ENCODE peak calls at places on chromosomes 3 and 15, in ten cellular contexts. R is psoas muscle, U is colonic mucosa, Y is upper lobe of right lung, V is lung, M is IMR-90, W is dorsolateral prefrontal cortex, D is Peyer's patch, T is HepG2, G is GM06990. X is an unnamed sample.

GRCh38 chr3:195860456-195860855 is 47.9 kb downstream of the TNK2 start:
- DNase-seq in R (no peak), U (no peak), Y (no peak), V (no peak), M (no peak), W (no peak), D (no peak), T (no peak), G (no peak), X (no peak)

GRCh38 chr15:85571780-85572179 is 191.4 kb downstream of the AKAP13 start:
- DNase-seq in R (no peak), U (no peak), Y (no peak), V (no peak), M (no peak), W (no peak), D (no peak), T (no peak), G (no peak), X (no peak)

GRCh38 chr15:82312611-82313349 is 36.5 kb downstream of the GOLGA6L10 start:
- DNase-seq in R (no peak), U (no peak), Y (peak), V (no peak), M (peak), W (peak), D (no peak), T (no peak), G (no peak), X (no peak)

GRCh38 chr3:42906085-42906904 is at the start of gene ZNF662:
- DNase-seq in R (peak), U (peak), Y (peak), V (peak), M (no peak), W (peak), D (no peak), T (no peak), G (no peak), X (no peak)

GRCh38 chr3:42803800-42804112 is 534 bp downstream of the HIGD1A start:
- DNase-seq in R (no peak), U (peak), Y (peak), V (no peak), M (no peak), W (no peak), D (peak), T (peak), G (no peak), X (peak)

GRCh38 chr15:48702569-48703239 is 57.2 kb upstream of the FBN1 start:
- DNase-seq in R (no peak), U (no peak), Y (no peak), V (no peak), M (no peak), W (no peak), D (no peak), T (no peak), G (no peak), X (no peak)

GRCh38 chr3:14405120-14405885 is 2.9 kb downstream of the SLC6A6 start:
- DNase-seq in R (no peak), U (no peak), Y (no peak), V (no peak), M (no peak), W (no peak), D (no peak), T (no peak), G (no peak), X (no peak)

GRCh38 chr15:100934166-100934565 is 15.0 kb downstream of the LRRK1 start:
- DNase-seq in R (no peak), U (no peak), Y (no peak), V (no peak), M (no peak), W (no peak), D (no peak), T (no peak), G (no peak), X (no peak)

GRCh38 chr3:66822059-66823009 is 175.8 kb upstream of the KBTBD8 start:
- DNase-seq in R (peak), U (peak), Y (no peak), V (peak), M (peak), W (peak), D (peak), T (peak), G (peak), X (peak)

GRCh38 chr3:150180349-150180748 is 209.7 kb upstream of the PFN2 start:
- DNase-seq in R (no peak), U (no peak), Y (no peak), V (no peak), M (peak), W (no peak), D (no peak), T (peak), G (no peak), X (peak)

GRCh38 chr3:148833223-148833622 is 5.6 kb downstream of the CPB1 start:
- DNase-seq in R (no peak), U (no peak), Y (no peak), V (no peak), M (peak), W (no peak), D (no peak), T (no peak), G (no peak), X (peak)

GRCh38 chr3:170301404-170301803 is 56.1 kb upstream of the SKIL start:
- DNase-seq in R (no peak), U (no peak), Y (no peak), V (no peak), M (peak), W (no peak), D (no peak), T (no peak), G (no peak), X (no peak)

GRCh38 chr3:114417265-114417664 is 123.4 kb downstream of the TIGIT start:
- DNase-seq in R (no peak), U (no peak), Y (no peak), V (no peak), M (no peak), W (no peak), D (no peak), T (no peak), G (no peak), X (no peak)

GRCh38 chr3:163924600-163924999 is 1153.7 kb downstream of the SI start:
- DNase-seq in R (no peak), U (no peak), Y (no peak), V (no peak), M (no peak), W (no peak), D (no peak), T (no peak), G (no peak), X (no peak)

GRCh38 chr3:128083980-128084674 is 31.9 kb downstream of the SEC61A1 start:
- DNase-seq in R (no peak), U (no peak), Y (peak), V (no peak), M (peak), W (no peak), D (no peak), T (no peak), G (no peak), X (no peak)

GRCh38 chr3:43687499-43687811 is 3.3 kb upstream of the ABHD5 start:
- DNase-seq in R (no peak), U (no peak), Y (no peak), V (no peak), M (no peak), W (no peak), D (no peak), T (no peak), G (no peak), X (no peak)

GRCh38 chr3:133997871-133998635 is 31.7 kb downstream of the SLCO2A1 start:
- DNase-seq in R (no peak), U (no peak), Y (no peak), V (no peak), M (no peak), W (no peak), D (no peak), T (no peak), G (no peak), X (no peak)

DNA sequence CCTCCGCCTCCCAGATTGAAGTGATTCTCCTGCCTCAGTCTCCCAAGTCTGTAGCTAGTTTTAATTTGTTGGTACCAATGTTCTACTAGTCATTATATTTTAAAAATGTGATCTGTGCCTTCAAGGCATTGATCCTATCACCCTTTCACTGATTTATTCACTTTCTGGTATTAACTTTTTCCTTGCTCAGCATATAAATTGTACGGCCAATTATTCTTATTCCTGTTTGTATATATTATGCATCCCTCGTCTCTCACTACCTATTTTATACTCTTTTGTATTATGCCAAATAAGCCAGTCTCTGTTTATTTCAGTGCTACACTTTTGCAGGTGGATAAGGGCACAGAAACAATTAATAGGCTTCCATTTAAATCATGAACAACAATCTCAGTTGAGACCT is 620.2 kb upstream of the BCHE start:
- DNase-seq in R (no peak), U (no peak), Y (no peak), V (no peak), M (no peak), W (no peak), D (no peak), T (no peak), G (no peak), X (no peak)
- H3K4me3 ChIP-seq in R (no peak), U (no peak), Y (no peak), V (no peak), M (no peak), W (no peak), D (no peak), T (no peak), G (no peak), X (no peak)

GRCh38 chr3:107921083-107921482 is 169.7 kb downstream of the CD47 start:
- DNase-seq in R (no peak), U (no peak), Y (no peak), V (no peak), M (no peak), W (no peak), D (no peak), T (no peak), G (no peak), X (no peak)

GRCh38 chr3:107919239-107919638 is 171.6 kb downstream of the CD47 start:
- DNase-seq in R (no peak), U (no peak), Y (no peak), V (no peak), M (no peak), W (no peak), D (no peak), T (no peak), G (no peak), X (no peak)

GRCh38 chr3:107916166-107916565 is 174.7 kb downstream of the CD47 start:
- DNase-seq in R (no peak), U (no peak), Y (no peak), V (no peak), M (no peak), W (no peak), D (no peak), T (no peak), G (no peak), X (no peak)

GRCh38 chr3:107920538-107920937 is 170.3 kb downstream of the CD47 start:
- DNase-seq in R (no peak), U (no peak), Y (no peak), V (no peak), M (no peak), W (no peak), D (no peak), T (no peak), G (no peak), X (no peak)
- TF ChIP-seq CTCF in R (no peak), U (no peak), Y (no peak), V (no peak), M (no peak), W (no peak), D (no peak), T (no peak), G (no peak), X (no peak)

GRCh38 chr15:67036775-67037555 is 28.4 kb upstream of the SMAD3 start:
- DNase-seq in R (no peak), U (no peak), Y (no peak), V (no peak), M (no peak), W (no peak), D (no peak), T (no peak), G (no peak), X (no peak)

GRCh38 chr15:67040277-67040676 is 25.1 kb upstream of the SMAD3 start:
- DNase-seq in R (no peak), U (no peak), Y (no peak), V (no peak), M (no peak), W (no peak), D (no peak), T (no peak), G (no peak), X (no peak)

GRCh38 chr15:67037694-67038093 is 27.7 kb upstream of the SMAD3 start:
- DNase-seq in R (no peak), U (no peak), Y (no peak), V (no peak), M (no peak), W (no peak), D (no peak), T (no peak), G (no peak), X (no peak)

GRCh38 chr15:67039349-67040075 is 25.9 kb upstream of the SMAD3 start:
- DNase-seq in R (no peak), U (no peak), Y (no peak), V (no peak), M (no peak), W (no peak), D (no peak), T (no peak), G (no peak), X (no peak)

GRCh38 chr15:67038721-67039120 is 26.7 kb upstream of the SMAD3 start:
- DNase-seq in R (no peak), U (no peak), Y (no peak), V (no peak), M (no peak), W (no peak), D (no peak), T (no peak), G (no peak), X (no peak)
- H3K4me3 ChIP-seq in R (no peak), U (no peak), Y (no peak), V (no peak), M (no peak), W (no peak), D (no peak), T (no peak), G (no peak), X (no peak)

GRCh38 chr3:185195652-185196051 is 42.8 kb upstream of the C3orf70 start:
- DNase-seq in R (no peak), U (no peak), Y (no peak), V (no peak), M (no peak), W (no peak), D (no peak), T (no peak), G (no peak), X (no peak)

GRCh38 chr3:185204894-185205293 is 49.0 kb downstream of the EHHADH start:
- DNase-seq in R (no peak), U (no peak), Y (no peak), V (no peak), M (no peak), W (no peak), D (no peak), T (no peak), G (no peak), X (no peak)

GRCh38 chr3:185197071-185197470 is 44.2 kb upstream of the C3orf70 start:
- DNase-seq in R (no peak), U (no peak), Y (no peak), V (no peak), M (no peak), W (no peak), D (no peak), T (no peak), G (no peak), X (no peak)

GRCh38 chr3:185200639-185201038 is 47.8 kb upstream of the C3orf70 start:
- DNase-seq in R (no peak), U (no peak), Y (no peak), V (no peak), M (peak), W (no peak), D (no peak), T (no peak), G (no peak), X (peak)

DNA sequence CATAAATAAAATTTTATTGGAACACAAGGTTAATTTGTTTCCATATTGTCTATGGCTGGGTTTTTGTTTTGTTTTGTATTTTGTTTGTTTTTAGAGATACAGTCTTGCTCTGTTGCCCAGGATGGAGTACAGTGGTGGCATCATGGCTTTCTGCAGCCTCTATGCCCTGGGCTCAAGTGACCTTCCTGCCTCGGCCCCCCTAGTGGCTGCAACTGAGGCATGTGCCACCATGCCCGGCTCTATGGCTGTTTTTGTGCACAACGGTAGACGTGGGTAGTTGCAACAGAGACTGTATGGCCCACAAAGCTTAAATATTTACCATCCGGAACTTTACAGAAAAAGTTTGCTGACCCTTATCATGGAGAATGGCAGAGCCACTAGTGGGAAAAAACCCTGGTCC is 46.8 kb upstream of the C3orf70 start:
- DNase-seq in R (no peak), U (no peak), Y (no peak), V (no peak), M (no peak), W (no peak), D (no peak), T (no peak), G (no peak), X (no peak)
- TF ChIP-seq CTCF in R (no peak), U (no peak), Y (no peak), V (no peak), M (no peak), W (no peak), D (no peak), T (no peak), G (peak), X (peak)

GRCh38 chr3:57755368-57756021 is 614 bp upstream of the SLMAP start:
- DNase-seq in R (no peak), U (peak), Y (no peak), V (no peak), M (peak), W (peak), D (peak), T (peak), G (peak), X (no peak)
- H3K4me3 ChIP-seq in R (peak), U (peak), Y (peak), V (peak), M (peak), W (peak), D (peak), T (peak), G (peak), X (peak)

GRCh38 chr15:62391565-62392262 is 226.6 kb upstream of the C2CD4B start:
- DNase-seq in R (peak), U (peak), Y (peak), V (no peak), M (peak), W (peak), D (no peak), T (peak), G (peak), X (no peak)
- TF ChIP-seq CTCF in R (peak), U (peak), Y (peak), V (no peak), M (peak), W (peak), D (peak), T (peak), G (peak), X (peak)

GRCh38 chr3:189631409-189631808 is 220 bp downstream of the TP63 start:
- DNase-seq in R (no peak), U (no peak), Y (no peak), V (no peak), M (no peak), W (no peak), D (no peak), T (no peak), G (no peak), X (no peak)
- H3K4me3 ChIP-seq in R (peak), U (no peak), Y (no peak), V (no peak), M (no peak), W (no peak), D (no peak), T (no peak), G (peak), X (no peak)

GRCh38 chr15:70427120-70427519 is 329.4 kb upstream of the TLE3 start:
- DNase-seq in R (no peak), U (no peak), Y (no peak), V (no peak), M (no peak), W (no peak), D (no peak), T (no peak), G (no peak), X (no peak)
- TF ChIP-seq CTCF in R (no peak), U (no peak), Y (no peak), V (no peak), M (no peak), W (no peak), D (no peak), T (no peak), G (no peak), X (peak)

GRCh38 chr3:158103131-158103955 is 2.9 kb downstream of the SHOX2 start:
- DNase-seq in R (peak), U (peak), Y (peak), V (no peak), M (no peak), W (no peak), D (no peak), T (peak), G (peak), X (no peak)
- H3K4me3 ChIP-seq in R (peak), U (no peak), Y (no peak), V (no peak), M (no peak), W (peak), D (no peak), T (peak), G (no peak), X (peak)